ENCODE peak calls at places on chromosomes 11 and 22, in eight cellular contexts. G is BJ; F is vagina; R is CD8-positive, alpha-beta memory T cell; B is suprapubic skin; N is psoas muscle; I is neural progenitor cell; O is endothelial cell of umbilical vein. M is an unnamed sample.

GRCh38 chr11:130622126-130622525 is 173.7 kb downstream of the ADAMTS15 start:
- DNase-seq in G (no peak), F (no peak), R (no peak), B (no peak), N (no peak), I (no peak), O (no peak), M (no peak)

GRCh38 chr11:128790200-128790599 is 76.9 kb downstream of the KCNJ1 start:
- DNase-seq in G (no peak), F (no peak), R (no peak), B (no peak), N (no peak), I (peak), O (peak), M (peak)

GRCh38 chr11:130131957-130132850 is 27.4 kb upstream of the ST14 start:
- DNase-seq in G (no peak), F (no peak), R (peak), B (no peak), N (no peak), I (peak), O (peak), M (no peak)

GRCh38 chr11:85827768-85828639 is 17.1 kb upstream of the SYTL2 start:
- DNase-seq in G (peak), F (no peak), R (peak), B (no peak), N (no peak), I (no peak), O (peak), M (no peak)

GRCh38 chr11:114284021-114284420 is 12.2 kb upstream of the NNMT start:
- DNase-seq in G (no peak), F (peak), R (no peak), B (no peak), N (peak), I (no peak), O (no peak), M (no peak)

GRCh38 chr11:23856654-23857053 is 640.2 kb upstream of the LUZP2 start:
- DNase-seq in G (no peak), F (no peak), R (no peak), B (no peak), N (no peak), I (no peak), O (no peak), M (no peak)

GRCh38 chr11:100895449-100895848 is 208.4 kb downstream of the ARHGAP42 start:
- DNase-seq in G (no peak), F (no peak), R (no peak), B (no peak), N (no peak), I (no peak), O (no peak), M (no peak)

GRCh38 chr11:12150831-12151382 is 40.5 kb downstream of the MICAL2 start:
- DNase-seq in G (peak), F (no peak), R (no peak), B (peak), N (no peak), I (no peak), O (no peak), M (no peak)

GRCh38 chr22:36893262-36893661 is 20.2 kb upstream of the CSF2RB start:
- DNase-seq in G (no peak), F (no peak), R (no peak), B (no peak), N (no peak), I (no peak), O (no peak), M (no peak)

GRCh38 chr22:45478108-45478771 is 24.4 kb upstream of the FBLN1 start:
- DNase-seq in G (peak), F (no peak), R (no peak), B (no peak), N (no peak), I (no peak), O (no peak), M (no peak)

GRCh38 chr22:45891996-45892621 is 84.9 kb downstream of the WNT7B start:
- DNase-seq in G (no peak), F (no peak), R (no peak), B (no peak), N (peak), I (no peak), O (no peak), M (peak)

GRCh38 chr11:2094354-2095197 is 44.6 kb downstream of the IGF2 start:
- DNase-seq in G (no peak), F (no peak), R (no peak), B (peak), N (no peak), I (no peak), O (no peak), M (no peak)

GRCh38 chr11:94706211-94706610 is 61.9 kb upstream of the AMOTL1 start:
- DNase-seq in G (no peak), F (no peak), R (no peak), B (no peak), N (no peak), I (no peak), O (no peak), M (no peak)

GRCh38 chr11:8233691-8234424 is 29.8 kb downstream of the LMO1 start:
- DNase-seq in G (no peak), F (no peak), R (no peak), B (no peak), N (no peak), I (no peak), O (no peak), M (no peak)

GRCh38 chr11:129787518-129787917 is 28.1 kb upstream of the TMEM45B start:
- DNase-seq in G (no peak), F (no peak), R (no peak), B (no peak), N (no peak), I (no peak), O (no peak), M (no peak)

GRCh38 chr22:42434283-42434682 is 2.1 kb upstream of the NFAM1 start:
- DNase-seq in G (no peak), F (no peak), R (no peak), B (no peak), N (no peak), I (no peak), O (no peak), M (no peak)

GRCh38 chr22:27075028-27075678 is 417.8 kb downstream of the MIAT start:
- DNase-seq in G (no peak), F (no peak), R (no peak), B (no peak), N (no peak), I (peak), O (no peak), M (no peak)

DNA sequence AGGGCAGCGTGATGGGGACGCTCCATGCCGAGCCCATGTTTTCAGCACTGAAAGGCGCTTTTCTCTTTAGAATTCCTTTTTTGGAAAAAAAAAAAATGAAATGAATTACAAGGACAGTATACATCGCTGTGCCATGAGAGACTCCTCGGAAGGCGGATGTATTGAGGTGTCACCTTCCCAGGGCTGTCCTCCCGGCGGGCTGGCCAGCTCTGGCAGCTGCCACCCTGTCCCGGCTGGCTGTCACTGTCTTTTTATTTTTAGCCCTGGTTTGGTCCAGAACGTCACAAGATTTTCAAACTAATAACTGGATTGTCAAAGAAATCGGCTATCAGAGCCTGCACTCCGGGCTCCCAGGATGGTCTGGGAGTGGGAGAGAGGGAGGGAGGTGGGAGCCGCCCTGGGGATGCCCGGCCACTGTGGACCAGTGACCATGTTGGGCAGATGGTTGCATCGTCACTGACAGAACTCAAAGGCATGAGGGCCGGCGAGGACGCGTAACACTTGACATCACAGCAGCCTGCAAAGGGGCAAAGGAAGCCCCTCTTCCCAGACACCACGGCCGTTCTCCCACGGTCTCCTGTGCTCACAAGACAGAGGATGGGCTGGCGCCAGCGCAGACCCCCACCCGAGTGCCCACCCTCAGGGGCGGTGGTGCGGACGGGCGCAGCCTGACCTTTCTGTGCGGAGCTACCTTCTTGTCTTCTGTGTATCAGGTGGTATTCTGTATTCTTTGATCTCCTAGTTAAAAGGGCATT is 392.9 kb downstream of the TBC1D22A start:
- DNase-seq in G (no peak), F (no peak), R (no peak), B (no peak), N (no peak), I (no peak), O (no peak), M (no peak)
- H3K4me3 ChIP-seq in G (no peak), F (no peak), R (no peak), B (no peak), N (peak), I (no peak), O (no peak), M (no peak)

DNA sequence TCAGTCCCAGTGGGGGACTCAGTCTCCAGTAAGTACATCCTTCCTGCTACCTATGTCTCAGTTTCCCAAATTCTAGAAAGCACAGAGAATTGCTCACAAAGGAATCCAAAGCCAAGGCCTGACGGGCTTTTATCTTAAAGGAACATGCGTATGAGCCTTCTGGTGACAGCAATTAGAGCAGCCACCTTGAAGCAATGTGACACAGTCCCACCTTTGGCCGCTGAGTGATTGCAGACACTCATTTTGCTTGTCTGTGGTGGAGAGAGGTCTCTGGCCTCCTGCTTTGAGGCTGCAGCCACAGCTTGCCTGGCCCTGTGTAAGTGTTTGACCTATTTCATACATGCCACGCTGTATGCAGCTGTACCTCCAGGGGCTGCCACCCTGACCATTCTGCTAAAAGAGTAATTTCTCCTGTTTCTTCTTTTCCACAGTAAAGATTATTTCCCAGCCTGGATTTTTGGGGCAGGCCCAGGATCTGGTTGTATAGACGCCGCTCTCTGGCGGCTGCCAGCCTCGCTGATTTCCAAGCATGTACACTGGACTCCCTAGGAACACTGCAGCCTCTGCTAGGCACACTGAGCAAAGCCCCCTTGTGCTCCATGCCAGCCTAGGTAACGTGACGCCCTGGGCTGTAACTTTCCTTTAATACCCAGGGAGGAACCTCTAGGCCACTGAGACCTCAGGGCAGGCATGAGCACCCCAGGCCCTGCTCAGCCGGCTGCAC is 1.1 kb upstream of the TMA7B start:
- DNase-seq in G (no peak), F (no peak), R (no peak), B (no peak), N (no peak), I (no peak), O (no peak), M (no peak)
- H3K4me3 ChIP-seq in G (no peak), F (no peak), R (no peak), B (no peak), N (no peak), I (no peak), O (no peak), M (no peak)

GRCh38 chr11:69127091-69127850 is 28.5 kb upstream of the SMIM38 start:
- DNase-seq in G (no peak), F (no peak), R (no peak), B (no peak), N (no peak), I (no peak), O (no peak), M (peak)
- H3K4me3 ChIP-seq in G (no peak), F (no peak), R (no peak), B (no peak), N (no peak), I (no peak), O (no peak), M (no peak)

DNA sequence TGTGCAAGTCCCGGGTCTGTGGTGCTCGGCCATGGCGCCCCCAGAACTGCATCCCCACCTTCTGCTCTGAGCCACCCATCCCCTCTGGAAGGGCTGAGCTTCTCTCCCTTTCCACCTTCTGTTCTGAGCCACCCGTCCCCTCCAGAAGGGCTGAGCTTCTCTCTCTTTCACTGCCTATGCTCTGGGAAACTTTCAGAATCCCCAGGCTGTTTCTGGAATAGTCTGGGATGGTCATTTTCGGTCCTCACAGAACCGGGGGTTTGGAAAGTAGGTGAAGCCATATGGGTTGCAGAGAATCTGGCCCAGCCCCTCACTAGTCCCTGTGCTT is 3.4 kb upstream of the BID start:
- DNase-seq in G (no peak), F (no peak), R (no peak), B (no peak), N (no peak), I (no peak), O (no peak), M (no peak)
- H3K4me3 ChIP-seq in G (no peak), F (no peak), R (peak), B (peak), N (peak), I (no peak), O (no peak), M (no peak)

GRCh38 chr11:115606223-115607220 is 102.3 kb upstream of the CADM1 start:
- DNase-seq in G (no peak), F (no peak), R (no peak), B (no peak), N (peak), I (no peak), O (no peak), M (peak)
- H3K4me3 ChIP-seq in G (no peak), F (no peak), R (no peak), B (no peak), N (no peak), I (no peak), O (no peak), M (no peak)